ENCODE peak calls at places on chromosomes 13 and 19, in five cellular contexts. A is GM23338, M is upper lobe of right lung, I is trophoblast cell, T is endodermal cell. O is an unnamed sample.

GRCh38 chr19:2170219-2170618 is 6.5 kb downstream of the DOT1L start:
- DNase-seq in A (no peak), I (peak; percentile 89), M (no peak), T (no peak), O (no peak)

GRCh38 chr19:46192990-46193650 is 36.4 kb upstream of the IGFL1 start:
- DNase-seq in I (peak; percentile 93), M (no peak), T (no peak), A (no peak), O (no peak)

GRCh38 chr13:32585625-32586021 is 629 bp upstream of the PDS5B start:
- DNase-seq in A (peak; percentile 45), I (peak; percentile 8), M (no peak), T (peak; percentile 69), O (no peak)

GRCh38 chr19:6593651-6594416 is 2.9 kb upstream of the CD70 start:
- DNase-seq in M (no peak), I (no peak), T (no peak), A (no peak), O (no peak)

GRCh38 chr19:7006305-7006704 is 14.9 kb downstream of the MBD3L2B start:
- DNase-seq in T (no peak), A (no peak), M (no peak), I (no peak), O (no peak)

GRCh38 chr19:13839193-13839937 is 37.6 kb upstream of the NANOS3 start:
- DNase-seq in A (peak; percentile 78), M (peak; percentile 93), T (peak; percentile 88), I (peak; percentile 81), O (no peak)

GRCh38 chr19:35908010-35908441 is at the start of gene TYROBP:
- DNase-seq in I (no peak), A (no peak), T (no peak), M (peak; percentile 81), O (no peak)

GRCh38 chr13:97844151-97844550 is 109.3 kb upstream of the IPO5 start:
- DNase-seq in T (no peak), A (no peak), M (no peak), I (no peak), O (no peak)

GRCh38 chr13:112958127-112958989 is 10.7 kb upstream of the MCF2L start:
- DNase-seq in M (no peak), I (no peak), A (no peak), T (peak; percentile 31), O (no peak)

GRCh38 chr19:58544591-58545285 is 874 bp downstream of the TRIM28 start:
- DNase-seq in T (no peak), M (peak; percentile 74), A (peak; percentile 49), I (no peak), O (no peak)

GRCh38 chr13:21240586-21240985 is 64.1 kb downstream of the MRPL57 start:
- DNase-seq in I (peak; percentile 64), T (no peak), A (no peak), M (no peak), O (no peak)

GRCh38 chr19:34274827-34275625 is 20.7 kb downstream of the GARRE1 start:
- DNase-seq in M (no peak), A (no peak), I (peak; percentile 22), T (no peak), O (no peak)
- H3K27ac ChIP-seq in M (no peak overlapping the region), A (peak overlapping the region; percentile 0), I (no peak overlapping the region), T (no peak overlapping the region), O (no peak overlapping the region)

DNA sequence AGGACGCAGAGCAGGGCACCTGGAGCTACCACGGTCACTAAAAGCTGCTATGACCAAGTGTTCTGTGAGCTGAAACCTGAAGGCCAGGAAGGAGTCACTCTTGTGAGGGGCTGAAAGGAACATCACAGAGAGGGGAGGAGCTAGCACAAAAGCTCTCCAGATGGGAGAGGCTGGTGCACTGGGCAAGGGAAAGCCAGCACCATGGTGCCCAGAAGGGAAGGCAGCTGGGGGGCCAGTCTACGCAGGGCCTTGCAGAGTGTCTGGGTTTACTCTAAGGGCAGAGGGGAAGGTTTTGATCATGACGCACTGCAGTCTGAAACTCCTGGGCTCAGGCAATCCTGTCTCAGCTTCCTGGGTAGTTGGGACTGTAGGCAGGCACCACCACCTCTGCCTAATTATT is 4.1 kb upstream of the ZNF580 start:
- DNase-seq in M (no peak), A (no peak), T (no peak), I (no peak), O (no peak)
- H3K27ac ChIP-seq in M (no peak overlapping the region), A (no peak overlapping the region), T (no peak overlapping the region), I (no peak overlapping the region), O (no peak overlapping the region)

GRCh38 chr13:25281193-25281936 is 5.9 kb downstream of the MTMR6 start:
- DNase-seq in M (no peak), A (no peak), T (no peak), I (no peak), O (no peak)
- H3K27ac ChIP-seq in M (no peak overlapping the region), A (no peak overlapping the region), T (no peak overlapping the region), I (no peak overlapping the region), O (no peak overlapping the region)

GRCh38 chr19:18417250-18418033 is 1.8 kb upstream of the SSBP4 start:
- DNase-seq in A (peak; percentile 89), M (peak; percentile 89), T (peak; percentile 89), I (peak; percentile 74), O (no peak)
- H3K27ac ChIP-seq in A (peak overlapping the region; percentile 63), M (peak overlapping the region; percentile 92), T (peak overlapping the region; percentile 98), I (peak overlapping the region; percentile 97), O (peak overlapping the region; percentile 40)

DNA sequence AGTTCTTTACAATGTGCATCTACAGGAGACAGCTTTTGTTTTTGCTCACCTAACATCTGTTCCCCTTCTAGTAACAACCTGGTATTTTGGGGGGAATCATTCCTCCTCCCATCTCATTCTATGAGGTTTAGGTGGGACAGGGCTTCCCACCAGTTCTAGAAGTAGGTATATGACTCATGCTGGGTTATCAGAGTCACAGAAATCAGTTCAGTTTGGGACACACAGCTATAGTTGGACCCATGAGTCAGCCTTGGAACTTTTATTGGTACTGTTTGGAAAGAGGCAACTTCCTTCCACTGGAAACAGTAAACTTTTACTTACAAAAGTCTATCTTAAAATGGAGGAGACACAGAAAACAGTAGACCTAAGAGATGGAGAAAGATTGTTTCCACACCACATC is 185.5 kb downstream of the DNAJC3 start:
- DNase-seq in T (no peak), M (no peak), A (no peak), I (no peak), O (no peak)
- H3K27ac ChIP-seq in T (no peak overlapping the region), M (no peak overlapping the region), A (no peak overlapping the region), I (no peak overlapping the region), O (no peak overlapping the region)

O was measured in epithelial cell of prostate.